ENCODE peak calls at places on chromosomes 4 and X, in six cellular contexts. Y is GM23338, X is RWPE2, H is kidney epithelial cell, I is cardiac muscle cell, G is esophagus muscularis mucosa. B is an unnamed sample. For H3K27me3, the result is how much of the 10 kb centered on the place peaks cover.

GRCh38 chrX:66050140-66050569 is 10.3 kb upstream of the VSIG4 start:
- DNase-seq in H (no peak), Y (no peak), X (no peak), I (no peak), G (no peak), B (no peak)

GRCh38 chr4:46073778-46074177 is 50.1 kb downstream of the GABRG1 start:
- DNase-seq in Y (no peak), G (no peak), I (no peak), X (no peak), H (no peak), B (no peak)

GRCh38 chr4:167595898-167596297 is 361.6 kb upstream of the SPOCK3 start:
- DNase-seq in I (no peak), H (no peak), Y (no peak), G (no peak), X (no peak), B (no peak)

GRCh38 chrX:44974462-44974861 is 101.5 kb downstream of the KDM6A start:
- DNase-seq in H (no peak), I (peak), Y (no peak), X (no peak), G (no peak), B (no peak)

GRCh38 chr4:7158991-7159390 is 33.3 kb upstream of the SORCS2 start:
- DNase-seq in I (no peak), H (no peak), Y (no peak), G (no peak), X (no peak), B (no peak)

GRCh38 chr4:129113919-129114318 is 18.0 kb downstream of the C4orf33 start:
- DNase-seq in X (no peak), I (no peak), H (no peak), Y (no peak), G (no peak), B (no peak)

GRCh38 chrX:39162322-39162721 is 361.1 kb downstream of the MID1IP1 start:
- DNase-seq in H (no peak), X (no peak), Y (peak), G (no peak), I (no peak), B (no peak)

GRCh38 chr4:158769175-158769831 is 477 bp downstream of the FNIP2 start:
- DNase-seq in G (no peak), H (no peak), Y (peak), X (peak), I (no peak), B (no peak)

GRCh38 chrX:107440692-107441091 is 8.8 kb upstream of the FRMPD3 start:
- DNase-seq in X (no peak), G (no peak), I (no peak), H (no peak), Y (no peak), B (no peak)

GRCh38 chr4:99029852-99030251 is 34.3 kb downstream of the METAP1 start:
- DNase-seq in Y (no peak), X (no peak), H (no peak), I (no peak), G (no peak), B (no peak)

GRCh38 chr4:54499308-54500074 is 158.3 kb upstream of the KIT start:
- DNase-seq in Y (no peak), G (peak), I (no peak), H (no peak), X (no peak), B (peak)

GRCh38 chr4:84848432-84848831 is 118.1 kb downstream of the WDFY3 start:
- DNase-seq in Y (no peak), G (no peak), I (no peak), X (no peak), H (no peak), B (no peak)

GRCh38 chr4:86720508-86721068 is 126.5 kb downstream of the PTPN13 start:
- DNase-seq in X (no peak), H (no peak), Y (no peak), G (no peak), I (peak), B (no peak)

GRCh38 chrX:40644175-40644574 is 3.2 kb downstream of the CXorf38 start:
- DNase-seq in G (no peak), X (no peak), Y (no peak), I (peak), H (no peak), B (no peak)

GRCh38 chr4:164926301-164926700 is 49.3 kb downstream of the APELA start:
- DNase-seq in I (no peak), X (no peak), G (no peak), H (no peak), Y (no peak), B (peak)

GRCh38 chr4:78061939-78062603 is 4.9 kb downstream of the FRAS1 start:
- DNase-seq in Y (no peak), G (no peak), X (no peak), H (no peak), I (no peak), B (no peak)

GRCh38 chr4:78059524-78059889 is 2.4 kb downstream of the FRAS1 start:
- DNase-seq in H (peak), X (no peak), G (no peak), Y (peak), I (peak), B (peak)

GRCh38 chr4:78057600-78058560 is 757 bp downstream of the FRAS1 start:
- DNase-seq in X (peak), G (no peak), H (no peak), I (peak), Y (peak), B (no peak)

GRCh38 chr4:78058591-78059523 is 1.7 kb downstream of the FRAS1 start:
- DNase-seq in X (no peak), I (peak), Y (peak), G (no peak), H (no peak), B (no peak)

DNA sequence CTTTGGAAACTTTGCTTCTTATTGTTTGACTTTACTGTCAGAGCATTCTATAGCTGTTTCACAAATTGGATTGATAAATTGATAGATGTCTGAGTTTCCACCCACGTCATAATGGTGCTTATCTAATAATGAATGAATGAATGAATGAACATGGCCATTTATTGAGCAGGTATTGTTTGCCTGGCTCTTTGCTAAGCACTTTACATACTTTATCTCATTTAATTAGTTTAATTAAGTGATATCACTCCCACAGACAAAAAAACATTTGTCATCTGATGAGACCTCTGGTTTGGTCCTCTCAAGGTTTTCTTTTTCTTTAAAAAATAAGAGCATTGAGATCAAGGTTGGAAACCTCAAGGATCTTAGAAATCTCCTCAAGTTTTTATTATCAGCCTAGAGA is 2.8 kb downstream of the FRAS1 start:
- DNase-seq in H (no peak), X (no peak), G (no peak), Y (no peak), I (no peak), B (no peak)
- H3K4me3 ChIP-seq in H (no peak), X (no peak), G (no peak), Y (peak), I (no peak), B (no peak)

DNA sequence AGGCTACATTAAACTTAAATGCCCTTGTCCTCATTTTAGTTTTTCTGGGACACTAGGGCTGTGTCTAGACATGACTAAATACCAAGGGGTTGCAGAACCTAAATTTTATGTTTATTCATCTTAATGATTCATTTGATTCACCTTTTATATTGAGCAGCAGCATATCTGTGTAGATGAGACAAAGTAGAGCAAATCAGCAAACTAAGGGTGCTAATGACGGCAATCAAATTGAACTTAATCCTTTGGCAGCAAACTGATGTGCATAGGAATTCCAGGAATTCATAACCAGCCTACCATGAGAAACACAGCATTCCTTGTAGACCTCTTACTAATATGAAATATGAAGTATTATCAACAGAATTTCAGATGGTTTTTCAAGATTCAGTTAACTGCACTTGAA is 25.1 kb downstream of the EPHA5 start:
- DNase-seq in X (no peak), I (peak), G (no peak), H (no peak), Y (no peak), B (no peak)
- TF ChIP-seq CTCF in X (no peak), I (no peak), G (no peak), H (no peak), Y (no peak), B (no peak)

GRCh38 chr4:4869380-4869723 is 9.9 kb downstream of the MSX1 start:
- DNase-seq in X (peak), Y (peak), I (no peak), G (no peak), H (no peak), B (no peak)
- H3K27me3 ChIP-seq in X (half or more), Y (half or more), I (half or more), G (half or more), H (half or more), B (half or more)

GRCh38 chrX:10282490-10282889 is 125.7 kb downstream of the CLCN4 start:
- DNase-seq in Y (peak), I (no peak), X (no peak), H (no peak), G (no peak), B (no peak)

GRCh38 chrX:10278716-10279115 is 121.9 kb downstream of the CLCN4 start:
- DNase-seq in I (no peak), G (no peak), Y (no peak), H (no peak), X (no peak), B (no peak)

DNA sequence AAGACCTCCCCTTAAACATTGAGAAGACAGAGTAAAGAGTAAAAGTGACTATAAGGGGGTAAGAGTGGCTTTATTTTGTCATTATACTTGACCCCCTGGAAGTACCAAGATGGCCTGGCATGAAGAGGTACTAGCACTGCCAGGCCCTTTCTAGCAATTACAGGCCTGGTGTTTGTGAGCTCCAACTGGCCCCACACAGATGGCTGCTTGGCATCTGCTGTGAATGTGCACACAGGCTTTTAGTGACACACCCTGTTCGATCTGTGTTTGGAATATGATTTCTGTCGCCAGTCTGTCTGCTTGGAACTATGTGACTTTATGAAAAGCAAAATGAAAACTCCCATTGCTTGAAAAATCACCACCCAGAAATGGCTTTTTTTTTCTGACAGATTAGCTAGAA is 123.3 kb downstream of the CLCN4 start:
- DNase-seq in X (no peak), G (no peak), Y (no peak), H (no peak), I (no peak), B (no peak)
- H3K4me3 ChIP-seq in X (no peak), G (no peak), Y (no peak), H (no peak), I (no peak), B (no peak)

GRCh38 chr4:102713096-102713495 is 47.7 kb downstream of the MANBA start:
- DNase-seq in G (no peak), Y (peak), X (no peak), I (peak), H (peak), B (no peak)

GRCh38 chr4:102710986-102711385 is 49.8 kb downstream of the MANBA start:
- DNase-seq in H (no peak), I (no peak), X (no peak), Y (no peak), G (no peak), B (no peak)

GRCh38 chr4:102717448-102718092 is 43.2 kb downstream of the MANBA start:
- DNase-seq in Y (no peak), G (no peak), X (no peak), I (no peak), H (peak), B (no peak)

GRCh38 chr4:102715057-102715456 is 45.7 kb downstream of the MANBA start:
- DNase-seq in G (no peak), Y (peak), H (no peak), X (no peak), I (no peak), B (no peak)
- TF ChIP-seq CTCF in G (no peak), Y (peak), H (no peak), X (peak), I (no peak), B (no peak)

GRCh38 chrX:131058136-131058868 is at the start of gene ARHGAP36:
- DNase-seq in Y (peak), H (no peak), I (no peak), G (no peak), X (no peak), B (no peak)

GRCh38 chrX:131053076-131053475 is 5.1 kb upstream of the ARHGAP36 start:
- DNase-seq in G (no peak), H (no peak), I (no peak), X (no peak), Y (no peak), B (no peak)

GRCh38 chrX:131060147-131060546 is 2.0 kb downstream of the ARHGAP36 start:
- DNase-seq in G (no peak), Y (no peak), H (no peak), I (no peak), X (no peak), B (no peak)

GRCh38 chrX:131059231-131059630 is 1.1 kb downstream of the ARHGAP36 start:
- DNase-seq in I (no peak), X (no peak), Y (no peak), G (no peak), H (no peak), B (no peak)

DNA sequence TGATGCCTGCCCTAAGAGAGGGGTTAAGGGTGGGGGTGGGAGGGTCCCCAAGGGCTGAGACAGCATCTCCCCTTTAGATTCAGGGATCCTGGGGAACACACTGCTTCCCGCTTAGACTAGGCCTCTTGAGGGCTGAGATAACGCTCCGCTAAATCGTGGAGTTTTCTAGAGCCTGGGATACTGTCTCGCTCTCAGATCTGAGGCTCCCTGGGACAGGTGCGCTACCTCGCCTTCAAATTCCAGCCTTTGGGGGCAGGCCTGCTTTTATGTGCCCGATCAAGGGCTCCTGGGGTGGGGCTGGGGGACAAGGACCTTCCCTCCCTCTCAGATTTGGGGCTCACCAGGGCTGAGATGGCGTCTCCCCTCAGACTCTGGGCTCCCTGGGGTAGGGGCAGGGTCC is 440 bp upstream of the ARHGAP36 start:
- DNase-seq in Y (peak), H (no peak), X (no peak), I (no peak), G (no peak), B (no peak)
- H3K27me3 ChIP-seq in Y (half or more), H (under half), X (under half), I (half or more), G (under half), B (under half)

DNA sequence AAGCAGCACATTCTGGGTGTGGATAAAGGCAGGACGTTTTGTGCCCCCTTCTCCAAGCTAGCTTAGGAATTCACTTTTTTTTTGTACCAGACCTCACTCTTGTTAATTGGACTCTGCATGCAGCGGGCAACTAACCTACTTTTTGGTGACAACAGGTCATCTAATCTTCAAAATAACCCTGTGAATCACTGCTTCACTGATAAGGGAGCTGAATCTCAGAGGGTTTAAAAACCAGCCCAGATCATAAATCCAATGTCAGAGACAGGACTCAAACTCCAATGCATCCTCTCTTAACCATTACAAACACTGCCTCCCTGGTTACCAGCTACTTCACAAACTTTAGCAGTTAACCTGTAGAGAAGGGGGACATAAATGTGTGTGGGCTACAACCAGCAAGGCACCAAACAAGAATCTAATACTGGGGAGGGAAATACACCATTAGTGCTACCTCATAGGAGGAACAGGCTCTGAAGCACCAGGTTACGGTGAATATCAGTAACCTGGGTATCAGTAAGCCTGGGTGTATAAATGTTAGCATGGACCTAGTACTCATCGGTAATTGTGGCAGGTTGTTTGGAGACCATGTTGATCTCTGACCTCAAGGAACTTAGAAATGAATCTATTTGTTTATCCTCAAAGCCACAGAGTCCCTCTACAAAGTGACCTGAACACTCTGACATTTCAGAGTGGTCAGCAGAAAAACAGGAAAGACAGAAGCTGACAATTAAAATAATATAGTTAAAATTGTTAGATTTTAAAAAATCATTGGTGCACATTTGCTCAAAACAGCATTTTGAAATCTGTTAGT is 2.6 kb downstream of the TIFA start:
- DNase-seq in X (no peak), G (no peak), Y (no peak), H (no peak), I (no peak), B (no peak)
- H3K4me3 ChIP-seq in X (no peak), G (no peak), Y (no peak), H (no peak), I (no peak), B (no peak)

GRCh38 chr4:8165374-8165896 is 6.8 kb upstream of the ABLIM2 start:
- DNase-seq in H (no peak), I (no peak), G (no peak), Y (no peak), X (no peak), B (no peak)
- TF ChIP-seq CTCF in H (no peak), I (no peak), G (no peak), Y (peak), X (no peak), B (no peak)

GRCh38 chr4:16083217-16084191 is at the start of gene PROM1:
- DNase-seq in Y (peak), H (no peak), I (no peak), X (no peak), G (peak), B (no peak)
- H3K27me3 ChIP-seq in Y (under half), H (under half), I (under half), X (half or more), G (under half), B (under half)

GRCh38 chr4:39609454-39609911 is 29.2 kb downstream of the SMIM14 start:
- DNase-seq in I (no peak), Y (no peak), X (no peak), G (no peak), H (no peak), B (no peak)
- H3K4me3 ChIP-seq in I (no peak), Y (no peak), X (no peak), G (no peak), H (no peak), B (no peak)

B was measured in BJ.